ENCODE peak calls at places on chromosomes 5 and 9, in four cellular contexts. One of them, this sample, is unnamed.
A peak's percentile ranks its signal among the peaks of the same experiment; 100 is the strongest.

GRCh38 chr9:40925149-40925548 is 203.3 kb downstream of the FOXD4L6 start:
- DNase-seq in PC-3: no peak
- DNase-seq in neural progenitor cell: no peak
- DNase-seq in HCT116: no peak
- DNase-seq in this sample: no peak

GRCh38 chr9:71806916-71807315 is 38.6 kb upstream of the CEMIP2 start:
- DNase-seq in neural progenitor cell: peak; percentile 85
- DNase-seq in HCT116: peak; percentile 73
- DNase-seq in PC-3: peak; percentile 81
- DNase-seq in this sample: peak; percentile 64

GRCh38 chr9:119391878-119392277 is 22.6 kb upstream of the BRINP1 start:
- DNase-seq in HCT116: no peak
- DNase-seq in neural progenitor cell: no peak
- DNase-seq in PC-3: no peak
- DNase-seq in this sample: no peak

GRCh38 chr9:106467847-106468163 is 395.2 kb upstream of the ZNF462 start:
- DNase-seq in HCT116: no peak
- DNase-seq in neural progenitor cell: no peak
- DNase-seq in PC-3: no peak
- DNase-seq in this sample: no peak

GRCh38 chr5:111668713-111669112 is 88.3 kb downstream of the NREP start:
- DNase-seq in PC-3: peak; percentile 65
- DNase-seq in neural progenitor cell: no peak
- DNase-seq in HCT116: no peak
- DNase-seq in this sample: peak; percentile 69

GRCh38 chr9:77158772-77159513 is 18.4 kb upstream of the VPS13A start:
- DNase-seq in PC-3: no peak
- DNase-seq in HCT116: no peak
- DNase-seq in neural progenitor cell: no peak
- DNase-seq in this sample: peak; percentile 88

GRCh38 chr9:129677456-129677855 is 12.0 kb downstream of the PRRX2 start:
- DNase-seq in HCT116: no peak
- DNase-seq in PC-3: no peak
- DNase-seq in neural progenitor cell: peak; percentile 46
- DNase-seq in this sample: no peak

GRCh38 chr9:96087669-96088299 is 212.3 kb downstream of the ERCC6L2 start:
- DNase-seq in neural progenitor cell: peak; percentile 52
- DNase-seq in PC-3: peak; percentile 19
- DNase-seq in HCT116: no peak
- DNase-seq in this sample: no peak

GRCh38 chr5:37799865-37800421 is 39.9 kb downstream of the GDNF start:
- DNase-seq in HCT116: no peak
- DNase-seq in neural progenitor cell: no peak
- DNase-seq in PC-3: no peak
- DNase-seq in this sample: no peak

GRCh38 chr9:85508616-85509015 is 233.1 kb downstream of the AGTPBP1 start:
- DNase-seq in neural progenitor cell: peak; percentile 19
- DNase-seq in PC-3: no peak
- DNase-seq in HCT116: no peak
- DNase-seq in this sample: no peak

GRCh38 chr9:83032065-83032625 is 30.8 kb downstream of the RASEF start:
- DNase-seq in PC-3: peak; percentile 53
- DNase-seq in HCT116: no peak
- DNase-seq in neural progenitor cell: no peak
- DNase-seq in this sample: no peak

GRCh38 chr9:26949604-26950003 is 2.6 kb upstream of the PLAA start:
- DNase-seq in PC-3: peak; percentile 42
- DNase-seq in HCT116: peak; percentile 64
- DNase-seq in neural progenitor cell: no peak
- DNase-seq in this sample: peak; percentile 84

GRCh38 chr5:77129386-77129785 is 42.3 kb upstream of the ZBED3 start:
- DNase-seq in HCT116: peak; percentile 16
- DNase-seq in PC-3: peak; percentile 54
- DNase-seq in neural progenitor cell: peak; percentile 71
- DNase-seq in this sample: peak; percentile 5

GRCh38 chr5:145056805-145057204 is 778.3 kb downstream of the PRELID2 start:
- DNase-seq in neural progenitor cell: no peak
- DNase-seq in PC-3: peak; percentile 3
- DNase-seq in HCT116: no peak
- DNase-seq in this sample: peak; percentile 3

GRCh38 chr9:83304686-83305085 is 233.5 kb downstream of the FRMD3 start:
- DNase-seq in PC-3: no peak
- DNase-seq in HCT116: no peak
- DNase-seq in neural progenitor cell: no peak
- DNase-seq in this sample: no peak

GRCh38 chr9:89792189-89793123 is 187.6 kb downstream of the GADD45G start:
- DNase-seq in HCT116: no peak
- DNase-seq in PC-3: no peak
- DNase-seq in neural progenitor cell: no peak
- DNase-seq in this sample: no peak

GRCh38 chr9:13688990-13689600 is 409.6 kb upstream of the MPDZ start:
- DNase-seq in neural progenitor cell: no peak
- DNase-seq in PC-3: peak; percentile 32
- DNase-seq in HCT116: no peak
- DNase-seq in this sample: peak; percentile 8

GRCh38 chr5:103569313-103570060 is 6.9 kb upstream of the NUDT12 start:
- DNase-seq in neural progenitor cell: no peak
- DNase-seq in PC-3: peak; percentile 20
- DNase-seq in HCT116: no peak
- DNase-seq in this sample: no peak

GRCh38 chr5:176779537-176779936 is 30.8 kb upstream of the UNC5A start:
- DNase-seq in PC-3: no peak
- DNase-seq in HCT116: no peak
- DNase-seq in neural progenitor cell: no peak
- DNase-seq in this sample: no peak

GRCh38 chr9:131252120-131252519 is 24.2 kb downstream of the FAM78A start:
- DNase-seq in PC-3: no peak
- DNase-seq in HCT116: no peak
- DNase-seq in neural progenitor cell: no peak
- DNase-seq in this sample: no peak

GRCh38 chr9:92424340-92424739 is at the start of gene OMD:
- DNase-seq in HCT116: no peak
- DNase-seq in neural progenitor cell: no peak
- DNase-seq in PC-3: no peak
- DNase-seq in this sample: no peak

GRCh38 chr9:116395409-116396037 is 241.9 kb downstream of the PAPPA start:
- DNase-seq in neural progenitor cell: no peak
- DNase-seq in PC-3: no peak
- DNase-seq in HCT116: no peak
- DNase-seq in this sample: no peak

GRCh38 chr5:109848130-109848529 is 158.4 kb downstream of the MAN2A1 start:
- DNase-seq in HCT116: no peak
- DNase-seq in neural progenitor cell: no peak
- DNase-seq in PC-3: no peak
- DNase-seq in this sample: no peak

GRCh38 chr5:158392753-158393152 is 533.8 kb upstream of the CLINT1 start:
- DNase-seq in HCT116: no peak
- DNase-seq in PC-3: peak; percentile 82
- DNase-seq in neural progenitor cell: no peak
- DNase-seq in this sample: no peak

GRCh38 chr9:127971357-127972315 is 9.2 kb downstream of the EEIG1 start:
- DNase-seq in PC-3: no peak
- DNase-seq in neural progenitor cell: peak; percentile 41
- DNase-seq in HCT116: no peak
- DNase-seq in this sample: no peak

GRCh38 chr5:67010684-67011409 is 185.8 kb downstream of the CD180 start:
- DNase-seq in PC-3: peak; percentile 94
- DNase-seq in neural progenitor cell: no peak
- DNase-seq in HCT116: no peak
- DNase-seq in this sample: peak; percentile 99
- H3K4me3 ChIP-seq in PC-3: peak overlapping the region; percentile 60
- H3K4me3 ChIP-seq in neural progenitor cell: no peak overlapping the region
- H3K4me3 ChIP-seq in HCT116: no peak overlapping the region
- H3K4me3 ChIP-seq in this sample: peak overlapping the region; percentile 0

DNA sequence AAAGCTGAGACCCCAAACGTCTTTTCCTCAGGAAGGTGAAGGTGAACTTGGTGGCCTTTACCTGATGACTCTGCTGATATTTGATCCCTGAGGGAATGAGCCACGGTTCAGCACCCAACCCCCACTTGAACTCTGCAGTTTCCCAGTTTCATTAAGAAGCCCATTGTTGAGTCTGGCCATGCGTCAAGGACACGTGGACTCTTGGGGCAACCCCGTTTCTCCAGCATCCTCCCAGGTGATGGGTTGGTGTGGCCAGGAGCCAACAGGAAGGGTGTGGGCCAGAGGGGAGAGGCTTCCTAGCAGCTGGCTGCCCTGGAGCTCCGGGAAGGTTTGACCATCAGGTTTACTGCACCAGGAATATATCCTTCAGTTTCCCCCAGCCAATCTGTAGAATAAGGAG is 59.5 kb upstream of the GNE start:
- DNase-seq in PC-3: peak; percentile 93
- DNase-seq in neural progenitor cell: no peak
- DNase-seq in HCT116: no peak
- DNase-seq in this sample: peak; percentile 99
- H2AFZ ChIP-seq in PC-3: peak overlapping the region; percentile 20
- H2AFZ ChIP-seq in neural progenitor cell: no peak overlapping the region
- H2AFZ ChIP-seq in HCT116: no peak overlapping the region
- H2AFZ ChIP-seq in this sample: peak overlapping the region; percentile 34

DNA sequence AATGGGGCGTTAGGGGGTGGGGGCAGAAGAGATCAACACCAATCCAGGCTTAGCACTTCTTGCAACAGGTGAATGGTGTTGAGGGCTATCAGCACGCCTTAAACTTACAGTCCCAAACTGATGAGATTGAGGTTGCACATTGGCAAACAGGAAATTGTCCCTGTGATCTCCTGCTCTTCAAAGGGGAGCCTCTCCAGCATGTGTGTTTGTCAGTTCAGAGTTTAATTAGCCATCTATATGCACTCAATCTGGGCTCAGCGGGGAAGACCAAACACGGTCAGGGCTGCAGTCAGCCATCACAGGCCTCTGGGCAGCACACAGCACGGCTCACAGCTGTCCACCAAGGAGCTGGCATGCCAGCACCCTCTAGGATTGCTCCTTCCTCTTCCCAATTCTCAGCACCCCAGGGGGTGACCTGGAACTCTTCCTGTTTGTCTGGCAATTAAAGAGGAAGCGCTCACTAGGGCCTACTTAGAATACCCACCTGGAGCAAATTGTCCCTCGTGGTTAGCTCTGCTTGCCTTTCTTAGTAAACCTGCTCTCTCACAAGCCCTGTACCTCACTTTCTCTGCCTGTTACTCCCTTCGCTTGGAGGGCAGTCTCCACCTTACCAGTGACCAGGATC is 217.4 kb downstream of the SLIT3 start:
- DNase-seq in PC-3: no peak
- DNase-seq in HCT116: no peak
- DNase-seq in neural progenitor cell: no peak
- DNase-seq in this sample: no peak
- H3K4me2 ChIP-seq in PC-3: no peak overlapping the region
- H3K4me2 ChIP-seq in HCT116: no peak overlapping the region
- H3K4me2 ChIP-seq in neural progenitor cell: no peak overlapping the region
- H3K4me2 ChIP-seq in this sample: no peak overlapping the region

DNA sequence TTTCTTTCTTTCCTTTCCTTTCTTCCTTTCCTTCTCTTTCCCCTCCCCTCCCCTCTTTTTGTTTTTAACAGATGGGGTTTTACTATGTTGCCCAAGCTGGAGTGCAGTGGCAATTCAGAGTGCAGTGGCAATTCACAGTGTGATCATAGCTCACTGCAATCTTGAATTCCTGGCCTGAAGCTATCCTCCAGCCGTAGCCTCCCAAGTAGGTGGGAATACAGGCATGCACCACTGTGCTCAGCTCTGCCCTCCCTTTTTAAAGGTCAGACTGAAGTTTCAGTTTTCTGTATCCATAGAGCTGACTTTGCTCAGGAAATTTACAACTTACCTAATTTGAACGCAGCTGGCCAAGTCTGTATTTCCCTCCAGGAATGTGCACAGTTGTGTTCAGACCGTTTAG is 702 bp downstream of the CCL28 start:
- DNase-seq in PC-3: no peak
- DNase-seq in HCT116: no peak
- DNase-seq in neural progenitor cell: no peak
- DNase-seq in this sample: no peak
- H3K4me3 ChIP-seq in PC-3: no peak overlapping the region
- H3K4me3 ChIP-seq in HCT116: no peak overlapping the region
- H3K4me3 ChIP-seq in neural progenitor cell: no peak overlapping the region
- H3K4me3 ChIP-seq in this sample: no peak overlapping the region

DNA sequence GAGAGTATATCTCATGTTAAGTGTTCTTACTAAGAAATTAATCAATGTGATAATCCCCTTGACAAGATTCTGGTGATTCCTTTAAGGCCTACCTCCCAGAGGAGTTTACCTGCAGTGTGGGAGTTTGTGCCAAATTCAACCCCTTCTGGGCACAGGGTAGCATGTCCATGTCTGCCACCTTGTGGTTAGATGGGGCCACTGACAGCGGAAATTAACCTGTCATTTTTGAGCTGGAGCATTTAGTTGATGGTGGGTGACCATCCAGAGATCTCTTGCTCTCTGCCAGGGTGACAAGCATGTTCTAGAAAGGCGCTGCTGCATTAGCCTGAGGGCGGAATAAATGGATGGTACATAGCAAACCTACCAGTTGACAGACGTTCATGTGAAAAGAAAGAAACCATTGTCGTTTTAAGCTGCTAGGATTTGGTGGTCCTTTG is 132.2 kb downstream of the FBXO4 start:
- DNase-seq in PC-3: peak; percentile 86
- DNase-seq in HCT116: peak; percentile 51
- DNase-seq in neural progenitor cell: peak; percentile 71
- DNase-seq in this sample: peak; percentile 38
- H2AFZ ChIP-seq in PC-3: no peak overlapping the region
- H2AFZ ChIP-seq in HCT116: peak overlapping the region; percentile 40
- H2AFZ ChIP-seq in neural progenitor cell: peak overlapping the region; percentile 88
- H2AFZ ChIP-seq in this sample: peak overlapping the region; percentile 31

GRCh38 chr5:142179776-142180387 is 71.3 kb downstream of the NDFIP1 start:
- DNase-seq in HCT116: no peak
- DNase-seq in PC-3: no peak
- DNase-seq in neural progenitor cell: no peak
- DNase-seq in this sample: peak; percentile 23
- H3K4me2 ChIP-seq in HCT116: no peak overlapping the region
- H3K4me2 ChIP-seq in PC-3: no peak overlapping the region
- H3K4me2 ChIP-seq in neural progenitor cell: no peak overlapping the region
- H3K4me2 ChIP-seq in this sample: no peak overlapping the region

GRCh38 chr9:6894135-6894534 is 136.4 kb downstream of the KDM4C start:
- DNase-seq in PC-3: no peak
- DNase-seq in neural progenitor cell: no peak
- DNase-seq in HCT116: no peak
- DNase-seq in this sample: no peak
- H3K4me3 ChIP-seq in PC-3: no peak overlapping the region
- H3K4me3 ChIP-seq in neural progenitor cell: no peak overlapping the region
- H3K4me3 ChIP-seq in HCT116: no peak overlapping the region
- H3K4me3 ChIP-seq in this sample: no peak overlapping the region

This sample was measured in mammary epithelial cell.